ENCODE peak calls at places on chromosomes 16 and 17, in ten cellular contexts. V, N, I, W, T, X, B, E, H and M are unnamed samples.

GRCh38 chr16:17836868-17837602 is 366.3 kb upstream of the XYLT1 start:
- DNase-seq in T (no peak), B (no peak), V (no peak), I (no peak), X (no peak), N (peak; percentile 95), E (no peak), H (peak; percentile 95), W (no peak), M (no peak)

GRCh38 chr16:64278196-64278595 is 843.7 kb downstream of the CDH11 start:
- DNase-seq in X (no peak), E (no peak), N (no peak), I (no peak), B (no peak), W (no peak), T (no peak), V (no peak), H (no peak), M (no peak)

GRCh38 chr17:80944326-80944725 is 47.3 kb upstream of the CHMP6 start:
- DNase-seq in T (no peak), B (no peak), X (no peak), V (no peak), E (no peak), W (peak; percentile 38), N (no peak), I (no peak), H (no peak), M (peak; percentile 12)

GRCh38 chr17:80890551-80890930 is 101.1 kb upstream of the CHMP6 start:
- DNase-seq in B (no peak), E (no peak), X (no peak), T (no peak), I (no peak), W (no peak), H (no peak), V (no peak), N (no peak), M (no peak)

GRCh38 chr17:77965354-77965753 is 6.9 kb downstream of the TNRC6C start:
- DNase-seq in B (no peak), H (no peak), X (no peak), T (no peak), N (no peak), I (no peak), W (no peak), E (no peak), V (no peak), M (no peak)

GRCh38 chr17:59435238-59435637 is 103.8 kb downstream of the YPEL2 start:
- DNase-seq in T (no peak), I (no peak), B (no peak), V (no peak), E (no peak), W (no peak), X (no peak), N (no peak), H (no peak), M (no peak)

GRCh38 chr16:69176033-69176780 is 10.8 kb upstream of the SNTB2 start:
- DNase-seq in V (no peak), I (no peak), X (no peak), B (no peak), N (no peak), T (no peak), W (no peak), E (no peak), H (no peak), M (no peak)

GRCh38 chr17:66602659-66603363 is 232.1 kb upstream of the CACNG5 start:
- DNase-seq in T (peak; percentile 16), B (no peak), I (no peak), X (no peak), W (no peak), V (peak; percentile 22), N (peak; percentile 16), H (no peak), E (no peak), M (no peak)

GRCh38 chr17:55266051-55266957 is 1.5 kb downstream of the HLF start:
- DNase-seq in N (peak; percentile 49), T (no peak), V (no peak), E (no peak), H (no peak), W (no peak), I (no peak), B (no peak), X (no peak), M (peak; percentile 52)

GRCh38 chr16:29675811-29676643 is 3.0 kb upstream of the QPRT start:
- DNase-seq in X (no peak), H (no peak), E (no peak), W (no peak), B (no peak), I (no peak), T (no peak), N (peak; percentile 85), V (no peak), M (no peak)

GRCh38 chr16:9091867-9092281 is 430 bp downstream of the HAPSTR1 start:
- DNase-seq in T (peak; percentile 41), W (peak; percentile 76), B (peak; percentile 31), I (no peak), N (no peak), V (peak; percentile 49), H (no peak), X (peak; percentile 48), E (peak; percentile 50), M (peak; percentile 37)

GRCh38 chr17:68906638-68907037 is 48.6 kb downstream of the ABCA8 start:
- DNase-seq in T (no peak), B (no peak), H (no peak), X (no peak), I (no peak), V (no peak), N (peak; percentile 42), W (no peak), E (no peak), M (no peak)

GRCh38 chr17:82118815-82119380 is 20.9 kb upstream of the FASN start:
- DNase-seq in B (no peak), X (no peak), N (peak; percentile 59), E (no peak), V (no peak), H (no peak), W (no peak), T (no peak), I (no peak), M (no peak)

GRCh38 chr16:88883946-88884345 is 17.5 kb upstream of the PABPN1L start:
- DNase-seq in X (peak; percentile 66), E (no peak), I (no peak), H (no peak), N (no peak), W (no peak), B (no peak), T (no peak), V (no peak), M (no peak)

GRCh38 chr16:24917236-24917635 is 71.5 kb downstream of the SLC5A11 start:
- DNase-seq in V (no peak), H (no peak), B (no peak), T (no peak), N (no peak), E (no peak), X (no peak), I (no peak), W (no peak), M (no peak)

GRCh38 chr17:79018045-79018695 is 5.8 kb upstream of the C1QTNF1 start:
- DNase-seq in H (no peak), E (no peak), V (no peak), X (no peak), N (no peak), T (no peak), B (no peak), W (peak; percentile 33), I (no peak), M (no peak)

GRCh38 chr16:49857423-49858181 is 1.7 kb upstream of the ZNF423 start:
- DNase-seq in V (peak; percentile 61), X (peak; percentile 74), W (peak; percentile 71), N (peak; percentile 91), E (peak; percentile 82), H (no peak), I (no peak), B (peak; percentile 6), T (peak; percentile 60), M (peak; percentile 57)

GRCh38 chr17:40316571-40317344 is 7.8 kb downstream of the RARA start:
- DNase-seq in W (peak; percentile 82), I (no peak), H (no peak), N (peak; percentile 85), V (peak; percentile 78), T (peak; percentile 81), B (no peak), X (peak; percentile 75), E (peak; percentile 62), M (peak; percentile 83)
- H3K4me3 ChIP-seq in W (peak overlapping the region; percentile 97), I (peak overlapping the region; percentile 99), H (peak overlapping the region; percentile 86), N (peak overlapping the region; percentile 89), V (peak overlapping the region; percentile 78), T (peak overlapping the region; percentile 84), B (peak overlapping the region; percentile 95), X (peak overlapping the region; percentile 95), E (no peak overlapping the region), M (peak overlapping the region; percentile 94)

DNA sequence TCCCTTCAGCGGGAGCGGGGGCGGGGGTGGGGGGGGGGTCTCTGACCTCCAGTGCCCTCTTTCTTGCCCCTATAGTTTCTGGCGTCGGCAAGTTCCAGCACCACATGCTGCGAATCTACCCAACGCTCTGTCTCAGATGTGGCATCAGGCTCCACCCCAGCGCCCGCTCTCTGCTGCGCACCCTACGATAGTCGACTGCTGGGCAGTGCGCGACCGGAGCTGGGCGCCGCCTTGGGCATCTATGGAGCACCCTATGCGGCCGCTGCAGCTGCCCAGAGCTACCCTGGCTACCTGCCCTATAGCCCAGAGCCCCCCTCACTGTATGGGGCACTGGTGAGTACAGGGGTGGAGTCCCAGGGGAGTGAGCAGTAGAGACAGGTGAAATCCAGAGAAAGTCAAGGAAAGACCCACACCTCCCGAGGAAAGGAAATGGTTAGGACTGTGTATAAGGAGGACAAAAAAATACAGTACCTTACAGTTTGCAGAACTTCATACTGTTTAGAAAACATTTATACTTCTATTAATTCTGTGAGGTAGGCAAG is 2.3 kb downstream of the IRX6 start:
- DNase-seq in V (no peak), B (no peak), W (no peak), H (no peak), X (no peak), E (no peak), N (peak; percentile 27), I (no peak), T (no peak), M (no peak)
- H3K27ac ChIP-seq in V (no peak overlapping the region), B (no peak overlapping the region), W (no peak overlapping the region), H (no peak overlapping the region), X (no peak overlapping the region), E (no peak overlapping the region), N (no peak overlapping the region), I (no peak overlapping the region), T (peak overlapping the region; percentile 93), M (no peak overlapping the region)

DNA sequence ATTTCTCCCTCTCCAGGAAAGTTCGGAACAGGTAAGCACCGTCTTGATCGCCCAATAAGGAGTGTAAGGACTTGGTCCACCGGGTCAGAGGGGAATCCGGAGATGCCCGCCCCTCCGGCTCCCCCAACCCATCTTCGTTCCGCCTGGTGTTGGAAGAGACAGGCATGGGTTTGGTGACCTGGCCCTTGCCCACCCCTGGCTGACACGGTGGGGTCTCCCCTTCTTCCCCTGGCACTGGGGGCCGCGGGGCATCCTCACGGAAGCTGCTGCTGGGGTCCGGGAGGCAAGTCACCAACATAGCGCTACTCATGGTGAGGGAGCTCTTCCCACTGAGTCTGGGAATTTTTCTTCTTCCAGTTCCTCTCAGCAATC is 3.2 kb downstream of the AXIN2 start:
- DNase-seq in V (no peak), E (no peak), N (no peak), B (no peak), X (no peak), W (no peak), I (no peak), T (no peak), H (no peak), M (no peak)
- H3K4me3 ChIP-seq in V (no peak overlapping the region), E (no peak overlapping the region), N (peak overlapping the region; percentile 98), B (peak overlapping the region; percentile 91), X (no peak overlapping the region), W (no peak overlapping the region), I (no peak overlapping the region), T (no peak overlapping the region), H (no peak overlapping the region), M (peak overlapping the region; percentile 57)

GRCh38 chr16:56317998-56318912 is 107.1 kb downstream of the AMFR start:
- DNase-seq in V (peak; percentile 81), I (peak; percentile 60), N (peak; percentile 80), X (peak; percentile 83), W (peak; percentile 89), E (peak; percentile 81), B (peak; percentile 53), T (peak; percentile 80), H (no peak), M (peak; percentile 78)
- H3K27ac ChIP-seq in V (no peak overlapping the region), I (no peak overlapping the region), N (no peak overlapping the region), X (no peak overlapping the region), W (no peak overlapping the region), E (no peak overlapping the region), B (no peak overlapping the region), T (no peak overlapping the region), H (peak overlapping the region; percentile 44), M (no peak overlapping the region)